ENCODE peak calls at places on chromosomes 13 and 19, in seven cellular contexts. G is IMR-90, D is substantia nigra, L is HuH-7, N is NCI-H2029, U is fibroblast of pulmonary artery, H is NCI-H524. C is an unnamed sample.

GRCh38 chr13:79794936-79795335 is 314.0 kb downstream of the NDFIP2 start:
- DNase-seq in U (no peak), G (no peak), L (no peak), D (no peak), N (no peak), H (no peak), C (no peak)

GRCh38 chr13:20360835-20361412 is 128.8 kb upstream of the GJB6 start:
- DNase-seq in H (no peak), G (no peak), L (no peak), N (no peak), U (no peak), D (no peak), C (no peak)

GRCh38 chr19:17214531-17215124 is 529 bp upstream of the USE1 start:
- DNase-seq in G (no peak), U (no peak), D (no peak), H (no peak), L (no peak), N (no peak), C (no peak)

GRCh38 chr13:84207509-84207908 is 325.2 kb upstream of the SLITRK1 start:
- DNase-seq in U (no peak), G (no peak), D (no peak), L (no peak), N (no peak), H (no peak), C (no peak)

GRCh38 chr13:36086117-36086516 is 45.1 kb downstream of the DCLK1 start:
- DNase-seq in L (no peak), G (no peak), U (no peak), N (no peak), H (no peak), D (no peak), C (no peak)

GRCh38 chr19:28042516-28042915 is 1170.4 kb downstream of the UQCRFS1 start:
- DNase-seq in H (no peak), N (no peak), D (no peak), U (no peak), G (no peak), L (no peak), C (no peak)

GRCh38 chr13:29911781-29912478 is 61.5 kb upstream of the UBL3 start:
- DNase-seq in L (no peak), G (no peak), H (no peak), N (no peak), D (no peak), U (no peak), C (no peak)

GRCh38 chr13:50158385-50159165 is 143.3 kb downstream of the KCNRG start:
- DNase-seq in G (no peak), D (no peak), U (no peak), L (no peak), H (no peak), N (no peak), C (no peak)

GRCh38 chr13:113653264-113654174 is 4.5 kb downstream of the ATP4B start:
- DNase-seq in D (no peak), U (no peak), H (no peak), G (no peak), N (no peak), L (no peak), C (no peak)

GRCh38 chr19:1866693-1867358 is 3.4 kb upstream of the KLF16 start:
- DNase-seq in H (no peak), L (no peak), U (no peak), N (no peak), D (no peak), G (no peak), C (no peak)

GRCh38 chr19:19656451-19657396 is 6.8 kb downstream of the ATP13A1 start:
- DNase-seq in D (no peak), U (no peak), H (no peak), G (no peak), L (peak; percentile 10), N (no peak), C (no peak)

GRCh38 chr19:30722236-30722635 is 350.1 kb downstream of the ZNF536 start:
- DNase-seq in L (no peak), U (no peak), D (no peak), H (no peak), N (no peak), G (no peak), C (no peak)

GRCh38 chr19:38039966-38040365 is 133.0 kb downstream of the SIPA1L3 start:
- DNase-seq in N (no peak), G (peak; percentile 99), D (no peak), U (peak; percentile 67), H (no peak), L (no peak), C (no peak)

GRCh38 chr19:32053366-32053765 is 292.0 kb upstream of the ZNF507 start:
- DNase-seq in N (no peak), G (no peak), H (no peak), U (no peak), L (no peak), D (no peak), C (no peak)

GRCh38 chr19:33186835-33187540 is 7.1 kb upstream of the LRP3 start:
- DNase-seq in N (no peak), U (no peak), D (no peak), L (no peak), G (no peak), H (no peak), C (no peak)

GRCh38 chr13:49218493-49219051 is 1.6 kb upstream of the MLNR start:
- DNase-seq in L (no peak), D (no peak), G (peak; percentile 6), U (no peak), N (no peak), H (no peak), C (no peak)

GRCh38 chr13:64767054-64767453 is 2463.1 kb downstream of the PCDH9 start:
- DNase-seq in G (no peak), L (no peak), D (no peak), U (no peak), H (peak; percentile 13), N (no peak), C (no peak)

GRCh38 chr13:39956036-39956435 is 300.6 kb downstream of the COG6 start:
- DNase-seq in D (no peak), G (no peak), N (no peak), U (no peak), L (no peak), H (no peak), C (no peak)

GRCh38 chr13:105925496-105925895 is 610.0 kb downstream of the EFNB2 start:
- DNase-seq in L (no peak), N (no peak), D (no peak), H (peak; percentile 52), U (peak; percentile 86), G (peak; percentile 83), C (no peak)

GRCh38 chr19:1073956-1074511 is 7.1 kb downstream of the ARHGAP45 start:
- DNase-seq in U (no peak), H (no peak), D (no peak), L (no peak), G (no peak), N (no peak), C (no peak)

GRCh38 chr13:74056829-74057564 is 77.2 kb downstream of the KLF12 start:
- DNase-seq in N (no peak), D (no peak), L (no peak), G (no peak), H (peak; percentile 15), U (no peak), C (no peak)

GRCh38 chr13:36431204-36432105 is 840 bp upstream of the CCNA1 start:
- DNase-seq in L (no peak), G (no peak), U (no peak), N (no peak), D (no peak), H (no peak), C (no peak)

GRCh38 chr19:55212447-55212846 is 3.1 kb upstream of the PTPRH start:
- DNase-seq in D (no peak), H (no peak), G (no peak), N (no peak), U (no peak), L (peak; percentile 66), C (no peak)

GRCh38 chr19:11480927-11481776 is at the start of gene ELAVL3:
- DNase-seq in U (no peak), G (no peak), H (peak; percentile 60), L (no peak), N (peak; percentile 20), D (peak; percentile 80), C (peak; percentile 57)

GRCh38 chr19:12042893-12043292 is 7.4 kb upstream of the ZNF433 start:
- DNase-seq in D (no peak), L (no peak), H (no peak), U (no peak), G (no peak), N (no peak), C (no peak)

GRCh38 chr19:12646551-12646950 is 20.0 kb downstream of the MAN2B1 start:
- DNase-seq in L (no peak), U (no peak), H (no peak), N (no peak), G (no peak), D (no peak), C (no peak)

GRCh38 chr19:2487090-2487489 is 11.2 kb downstream of the GADD45B start:
- DNase-seq in L (no peak), D (no peak), H (no peak), N (no peak), U (no peak), G (no peak), C (no peak)

GRCh38 chr13:66210677-66211076 is 1019.5 kb downstream of the PCDH9 start:
- DNase-seq in D (no peak), H (no peak), L (no peak), U (peak; percentile 91), N (no peak), G (peak; percentile 91), C (no peak)

GRCh38 chr13:35760678-35761308 is 284.3 kb upstream of the MAB21L1 start:
- DNase-seq in D (no peak), G (no peak), H (no peak), L (no peak), N (no peak), U (no peak), C (no peak)

GRCh38 chr13:46526763-46527162 is 26.2 kb upstream of the LRCH1 start:
- DNase-seq in H (no peak), N (no peak), D (no peak), L (no peak), U (no peak), G (no peak), C (no peak)

GRCh38 chr13:79830945-79831344 is 350.0 kb downstream of the NDFIP2 start:
- DNase-seq in N (no peak), L (no peak), H (no peak), G (no peak), D (no peak), U (no peak), C (no peak)

GRCh38 chr13:53200498-53201453 is 172.2 kb downstream of the OLFM4 start:
- DNase-seq in U (peak; percentile 15), H (peak; percentile 2), N (no peak), L (no peak), D (peak; percentile 42), G (peak; percentile 1), C (no peak)

GRCh38 chr13:51235756-51236564 is 13.8 kb downstream of the FAM124A start:
- DNase-seq in N (no peak), U (no peak), G (no peak), D (no peak), H (no peak), L (no peak), C (no peak)

GRCh38 chr13:21557995-21558394 is 46.0 kb downstream of the MICU2 start:
- DNase-seq in U (peak; percentile 29), N (no peak), G (no peak), D (no peak), L (peak; percentile 12), H (no peak), C (no peak)

GRCh38 chr19:11047856-11048255 is 41.4 kb upstream of the LDLR start:
- DNase-seq in U (no peak), H (no peak), N (no peak), D (no peak), L (no peak), G (no peak), C (no peak)

GRCh38 chr19:41377977-41378707 is 1.8 kb downstream of the TMEM91 start:
- DNase-seq in H (peak; percentile 27), D (no peak), L (no peak), U (no peak), N (no peak), G (no peak), C (no peak)

GRCh38 chr19:31974941-31975340 is 370.5 kb upstream of the ZNF507 start:
- DNase-seq in N (no peak), G (no peak), U (no peak), D (no peak), H (no peak), L (no peak), C (no peak)

GRCh38 chr13:99072356-99072755 is 94.5 kb upstream of the DOCK9 start:
- DNase-seq in D (no peak), G (no peak), U (no peak), H (no peak), N (no peak), L (no peak), C (no peak)

C was measured in hippocampal formation.